ENCODE peak calls at places on chromosomes 7 and 10, in seven cellular contexts. H is NCI-H1105 treated with DMSO at 0.1 percent for 48 hours; B is cardiac septum; Q is Daoy; S is T-cell; T is NCI-H1048; F is activated T-helper 1 cell treated with anti-CD3 and anti-CD28 coated beads, Interleukin-12 subunit alpha, Interleukin-12 subunit beta, Interleukin-2, Interleukin-4 antibody, amounts not matched to agents 30 ng/mL and 10 ng/mL and 1 ng/mL, durations not matched to agents 14 hours and 24 hours and 36 hours. Y is an unnamed sample.

GRCh38 chr7:45259966-45260646 is 102.5 kb downstream of the RAMP3 start:
- DNase-seq in S (peak; percentile 55), F (peak; percentile 68), B (peak; percentile 88), Q (peak; percentile 70), H (no peak), T (no peak), Y (no peak)

GRCh38 chr7:130365511-130366441 is 14.5 kb upstream of the CPA1 start:
- DNase-seq in T (no peak), F (no peak), Q (peak; percentile 96), S (no peak), B (peak; percentile 74), H (peak; percentile 100), Y (no peak)

GRCh38 chr7:38451840-38452239 is 178.4 kb upstream of the TARP start:
- DNase-seq in F (no peak), H (peak; percentile 23), B (no peak), S (no peak), Q (peak; percentile 51), T (no peak), Y (peak; percentile 28)

GRCh38 chr7:134710854-134711624 is 64.4 kb downstream of the BPGM start:
- DNase-seq in S (peak; percentile 70), H (no peak), Q (peak; percentile 74), F (peak; percentile 34), T (no peak), B (no peak), Y (no peak)

GRCh38 chr10:96995851-96996250 is 163.8 kb downstream of the LCOR start:
- DNase-seq in T (no peak), F (no peak), Q (no peak), S (no peak), B (no peak), H (no peak), Y (peak; percentile 97)

GRCh38 chr7:65927489-65928448 is 54.2 kb downstream of the GUSB start:
- DNase-seq in F (no peak), B (no peak), S (no peak), T (no peak), H (no peak), Q (peak; percentile 16), Y (no peak)

GRCh38 chr7:114785496-114785895 is 136.4 kb upstream of the MDFIC start:
- DNase-seq in B (no peak), Q (no peak), H (no peak), F (no peak), T (no peak), S (no peak), Y (no peak)

GRCh38 chr7:128318696-128319095 is 25.0 kb downstream of the RBM28 start:
- DNase-seq in B (no peak), F (no peak), Q (no peak), H (no peak), T (no peak), S (no peak), Y (no peak)

GRCh38 chr10:96072673-96073072 is 29.3 kb downstream of the CCNJ start:
- DNase-seq in T (no peak), B (no peak), S (no peak), Q (peak; percentile 4), F (no peak), H (no peak), Y (no peak)

GRCh38 chr10:69051303-69051702 is 36.6 kb upstream of the SRGN start:
- DNase-seq in F (peak; percentile 17), T (no peak), Q (no peak), S (no peak), B (no peak), H (no peak), Y (no peak)

GRCh38 chr10:28853195-28853594 is 175.9 kb downstream of the BAMBI start:
- DNase-seq in F (no peak), B (no peak), S (no peak), H (no peak), Q (no peak), T (no peak), Y (peak; percentile 70)

GRCh38 chr10:26318672-26319071 is 102.1 kb downstream of the GAD2 start:
- DNase-seq in F (no peak), Q (no peak), S (no peak), T (no peak), H (peak; percentile 26), B (no peak), Y (no peak)

GRCh38 chr7:45710271-45711160 is 136.3 kb downstream of the ADCY1 start:
- DNase-seq in F (no peak), Q (no peak), T (no peak), H (no peak), B (no peak), S (no peak), Y (no peak)

GRCh38 chr7:30817060-30817770 is 46.0 kb downstream of the MINDY4 start:
- DNase-seq in T (no peak), Q (peak; percentile 36), F (no peak), S (no peak), B (no peak), H (no peak), Y (peak; percentile 78)

GRCh38 chr10:95391570-95392249 is 100.9 kb upstream of the PDLIM1 start:
- DNase-seq in S (no peak), Q (peak; percentile 46), H (no peak), T (no peak), F (no peak), B (no peak), Y (no peak)

GRCh38 chr7:36198854-36199266 is 45.8 kb downstream of the EEPD1 start:
- DNase-seq in S (no peak), B (no peak), F (no peak), Q (peak; percentile 54), T (no peak), H (no peak), Y (no peak)

GRCh38 chr10:15201589-15202300 is 33.3 kb upstream of the NMT2 start:
- DNase-seq in T (no peak), H (no peak), Q (peak; percentile 56), S (no peak), F (no peak), B (no peak), Y (no peak)

GRCh38 chr7:105723582-105723981 is 142.3 kb upstream of the EFCAB10 start:
- DNase-seq in B (no peak), T (no peak), S (no peak), Q (no peak), H (peak; percentile 27), F (no peak), Y (peak; percentile 14)

GRCh38 chr7:47451851-47452205 is 130.1 kb downstream of the TNS3 start:
- DNase-seq in B (no peak), F (no peak), S (no peak), T (no peak), H (no peak), Q (no peak), Y (no peak)

GRCh38 chr7:74498996-74499834 is 45.5 kb downstream of the GTF2IRD1 start:
- DNase-seq in H (no peak), Q (no peak), F (no peak), T (no peak), S (no peak), B (no peak), Y (no peak)

GRCh38 chr10:71546220-71546619 is 149.5 kb downstream of the CDH23 start:
- DNase-seq in S (no peak), Q (no peak), F (no peak), H (no peak), T (no peak), B (no peak), Y (no peak)

GRCh38 chr10:33273295-33274002 is 61.0 kb downstream of the NRP1 start:
- DNase-seq in T (peak; percentile 3), S (no peak), B (peak; percentile 91), F (no peak), Q (peak; percentile 91), H (peak; percentile 78), Y (no peak)

GRCh38 chr10:49138361-49138891 is 4.6 kb upstream of the FAM170B start:
- DNase-seq in Q (peak; percentile 77), H (no peak), T (no peak), F (no peak), B (no peak), S (no peak), Y (no peak)

GRCh38 chr10:17784701-17785100 is 24.4 kb upstream of the MRC1 start:
- DNase-seq in B (no peak), F (no peak), S (no peak), T (no peak), Q (peak; percentile 58), H (no peak), Y (no peak)

GRCh38 chr10:93554760-93555432 is 11.6 kb upstream of the FFAR4 start:
- DNase-seq in B (peak; percentile 86), S (peak; percentile 10), H (peak; percentile 34), F (peak; percentile 8), Q (peak; percentile 66), T (peak; percentile 25), Y (peak; percentile 34)

GRCh38 chr7:134623193-134623592 is 23.5 kb upstream of the BPGM start:
- DNase-seq in F (no peak), T (no peak), H (no peak), Q (no peak), S (no peak), B (no peak), Y (no peak)

GRCh38 chr10:13587367-13587766 is 602 bp downstream of the PRPF18 start:
- DNase-seq in T (no peak), S (no peak), B (no peak), Q (no peak), F (peak; percentile 3), H (no peak), Y (no peak)

GRCh38 chr10:44386546-44387052 is 1.7 kb upstream of the CXCL12 start:
- DNase-seq in T (no peak), Q (peak; percentile 72), B (peak; percentile 81), S (no peak), H (no peak), F (no peak), Y (peak; percentile 23)

GRCh38 chr10:46305430-46305808 is 18.6 kb downstream of the ANTXRL start:
- DNase-seq in F (no peak), S (no peak), T (no peak), H (no peak), Q (no peak), B (no peak), Y (no peak)

GRCh38 chr7:29649876-29650275 is 86.2 kb downstream of the PRR15 start:
- DNase-seq in F (no peak), S (no peak), B (no peak), T (no peak), Q (no peak), H (no peak), Y (no peak)

GRCh38 chr7:74178632-74179031 is 4.5 kb downstream of the EIF4H start:
- DNase-seq in Q (no peak), H (no peak), F (no peak), S (no peak), T (no peak), B (no peak), Y (no peak)

GRCh38 chr10:125866421-125867029 is 14.6 kb downstream of the DHX32 start:
- DNase-seq in T (no peak), S (no peak), B (no peak), Q (no peak), F (no peak), H (no peak), Y (no peak)

Y was measured in foreskin melanocyte.